ENCODE peak calls at places on chromosomes 6 and 20, in seven cellular contexts. B is fibroblast of the aortic adventitia, Q is PC-9, R is endothelial cell, A is mucosa of descending colon, K is globus pallidus, V is non-pigmented ciliary epithelial cell. F is an unnamed sample.
A peak's percentile ranks its signal among the peaks of the same experiment; 100 is the strongest.

GRCh38 chr6:71250050-71250689 is 38.4 kb upstream of the OGFRL1 start:
- DNase-seq in V (peak; percentile 74), K (peak; percentile 61), B (peak; percentile 93), Q (peak; percentile 81), R (no peak), A (no peak), F (no peak)

GRCh38 chr20:33919653-33920052 is 74.1 kb upstream of the RALY start:
- DNase-seq in R (no peak), A (no peak), K (no peak), B (no peak), Q (no peak), V (no peak), F (no peak)

GRCh38 chr20:35200255-35200654 is 26.2 kb upstream of the MMP24 start:
- DNase-seq in B (peak; percentile 71), K (no peak), R (no peak), Q (peak; percentile 43), V (peak; percentile 34), A (no peak), F (no peak)

GRCh38 chr6:33661118-33661838 is 40.2 kb downstream of the ITPR3 start:
- DNase-seq in A (no peak), Q (no peak), R (no peak), K (no peak), B (no peak), V (no peak), F (no peak)

GRCh38 chr6:109474995-109475394 is 8.0 kb downstream of the ZBTB24 start:
- DNase-seq in V (no peak), R (no peak), A (no peak), Q (no peak), K (no peak), B (no peak), F (no peak)

GRCh38 chr6:107488875-107489635 is 862 bp upstream of the SOBP start:
- DNase-seq in Q (no peak), V (no peak), A (peak; percentile 25), K (peak; percentile 51), B (peak; percentile 33), R (peak; percentile 31), F (no peak)

GRCh38 chr6:170473226-170473789 is 79.8 kb downstream of the PSMB1 start:
- DNase-seq in Q (no peak), B (no peak), V (no peak), R (no peak), A (no peak), K (peak; percentile 24), F (no peak)

GRCh38 chr20:47681977-47682812 is 103.1 kb downstream of the SULF2 start:
- DNase-seq in R (no peak), K (peak; percentile 35), V (no peak), Q (no peak), A (no peak), B (peak; percentile 66), F (no peak)

GRCh38 chr6:39923394-39923793 is 10.9 kb downstream of the MOCS1 start:
- DNase-seq in Q (no peak), A (peak; percentile 84), K (peak; percentile 31), R (no peak), V (no peak), B (no peak), F (no peak)

GRCh38 chr20:45448250-45448649 is 21.3 kb upstream of the WFDC2 start:
- DNase-seq in K (no peak), A (no peak), B (no peak), R (no peak), Q (no peak), V (no peak), F (no peak)

GRCh38 chr20:63100401-63100925 is 93.7 kb upstream of the BHLHE23 start:
- DNase-seq in B (no peak), V (no peak), R (no peak), K (no peak), A (no peak), Q (no peak), F (no peak)

GRCh38 chr20:50815162-50815989 is 20.5 kb downstream of the BCAS4 start:
- DNase-seq in A (no peak), R (no peak), K (no peak), B (no peak), Q (peak; percentile 46), V (peak; percentile 60), F (no peak)

GRCh38 chr6:168666751-168667427 is 225.9 kb downstream of the SMOC2 start:
- DNase-seq in A (no peak), Q (no peak), V (no peak), R (no peak), K (no peak), B (no peak), F (no peak)

GRCh38 chr6:99119109-99120031 is 171.6 kb upstream of the FBXL4 start:
- DNase-seq in Q (no peak), B (peak; percentile 55), R (peak; percentile 57), K (peak; percentile 66), A (peak; percentile 48), V (peak; percentile 8), F (no peak)

GRCh38 chr20:50724851-50725721 is 6.3 kb upstream of the PARD6B start:
- DNase-seq in V (peak; percentile 95), R (no peak), Q (peak; percentile 98), B (peak; percentile 95), K (no peak), A (no peak), F (no peak)

GRCh38 chr6:19135706-19136105 is 701.5 kb upstream of the ID4 start:
- DNase-seq in R (no peak), A (no peak), V (no peak), K (no peak), Q (no peak), B (no peak), F (no peak)

GRCh38 chr6:165632194-165632593 is 30.8 kb downstream of the PDE10A start:
- DNase-seq in A (no peak), V (peak; percentile 4), K (no peak), B (peak; percentile 18), Q (peak; percentile 47), R (no peak), F (no peak)

GRCh38 chr6:85498596-85499258 is 48.8 kb downstream of the NT5E start:
- DNase-seq in Q (peak; percentile 92), R (no peak), K (no peak), A (peak; percentile 71), B (peak; percentile 43), V (no peak), F (no peak)

GRCh38 chr6:3260296-3260695 is 1.5 kb downstream of the PSMG4 start:
- DNase-seq in V (no peak), B (no peak), Q (no peak), A (no peak), K (no peak), R (no peak), F (no peak)

GRCh38 chr20:37670426-37670825 is 23.4 kb upstream of the CTNNBL1 start:
- DNase-seq in V (no peak), B (peak; percentile 15), R (no peak), Q (no peak), K (peak; percentile 10), A (peak; percentile 6), F (no peak)

GRCh38 chr6:83193747-83194582 is 808 bp downstream of the RWDD2A start:
- DNase-seq in R (peak; percentile 62), A (peak; percentile 40), V (no peak), K (peak; percentile 26), Q (no peak), B (no peak), F (no peak)

F was measured in esophagus squamous epithelium.